ENCODE peak calls at places on chromosomes 4 and X, in nine cellular contexts. V is heart left ventricle, X is fibroblast of lung, U is lower lobe of right lung, P is AG04450, T is neural progenitor cell, J is H9, M is cardiac muscle cell, O is astrocyte. E is an unnamed sample.

GRCh38 chrX:29852767-29853166 is 362.6 kb upstream of the MAGEB2 start:
- DNase-seq in J (no peak), O (peak; percentile 16), M (peak; percentile 65), X (peak; percentile 48), P (no peak), U (no peak), T (no peak), V (no peak), E (no peak)

GRCh38 chrX:118976599-118977340 is 2.4 kb downstream of the LONRF3 start:
- DNase-seq in M (peak; percentile 16), O (no peak), P (no peak), X (no peak), J (no peak), V (peak; percentile 17), T (no peak), U (peak; percentile 79), E (peak; percentile 76)

GRCh38 chr4:144578681-144579080 is 67.3 kb upstream of the HHIP start:
- DNase-seq in P (no peak), J (no peak), O (peak; percentile 53), V (no peak), X (no peak), T (no peak), M (no peak), U (no peak), E (no peak)

GRCh38 chr4:68079918-68080317 is 49.8 kb downstream of the TMPRSS11F start:
- DNase-seq in P (no peak), V (no peak), J (no peak), U (no peak), M (no peak), X (no peak), T (no peak), O (no peak), E (no peak)

GRCh38 chr4:168995537-168996295 is 14.3 kb downstream of the CBR4 start:
- DNase-seq in M (peak; percentile 42), V (no peak), P (no peak), J (no peak), U (no peak), O (no peak), X (peak; percentile 37), T (peak; percentile 21), E (no peak)

GRCh38 chrX:97066381-97066780 is 182.7 kb downstream of the RPA4 start:
- DNase-seq in P (no peak), V (no peak), O (no peak), X (no peak), U (no peak), J (no peak), T (no peak), M (no peak), E (no peak)

GRCh38 chr4:1983846-1984405 is 24.8 kb downstream of the NELFA start:
- DNase-seq in J (no peak), O (no peak), U (no peak), V (peak; percentile 51), X (no peak), P (no peak), M (peak; percentile 47), T (no peak), E (no peak)

GRCh38 chr4:139853309-139853708 is 187.7 kb downstream of the MGST2 start:
- DNase-seq in T (no peak), O (no peak), M (no peak), X (no peak), J (peak; percentile 66), P (no peak), U (no peak), V (no peak), E (no peak)

GRCh38 chr4:2931765-2932560 is 31.2 kb downstream of the NOP14 start:
- DNase-seq in U (peak; percentile 89), M (no peak), O (no peak), T (no peak), X (no peak), J (peak; percentile 71), V (peak; percentile 65), P (no peak), E (peak; percentile 85)

DNA sequence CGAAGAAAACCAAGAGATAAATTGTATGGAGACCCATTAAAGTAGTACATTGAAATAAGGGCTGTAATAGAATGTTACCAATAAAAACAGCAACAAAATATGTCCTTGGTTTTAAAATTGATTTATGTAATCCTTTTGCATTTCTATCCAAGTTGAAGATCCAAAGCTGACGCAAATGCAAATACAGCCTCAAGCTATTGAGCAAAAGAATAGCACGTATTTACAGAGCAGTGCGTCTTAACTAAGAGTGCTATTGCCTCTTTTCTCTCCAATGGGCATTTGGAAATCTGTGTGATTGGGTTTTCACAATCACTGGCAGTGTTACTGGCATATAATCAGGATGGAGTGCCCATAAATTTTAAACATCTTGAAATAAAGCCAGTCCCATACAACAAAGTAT is 417.4 kb downstream of the TLL1 start:
- DNase-seq in P (no peak), O (no peak), J (no peak), T (no peak), V (no peak), M (no peak), U (no peak), X (no peak), E (no peak)
- H3K9me3 ChIP-seq in P (peaks cover 2% of the 10 kb centered on the region), O (no peaks in the 10 kb centered on the region), J (no peaks in the 10 kb centered on the region), T (no peaks in the 10 kb centered on the region), V (no peaks in the 10 kb centered on the region), M (no peaks in the 10 kb centered on the region), U (no peaks in the 10 kb centered on the region), X (no peaks in the 10 kb centered on the region), E (no peaks in the 10 kb centered on the region)

GRCh38 chr4:116015062-116015461 is 901.6 kb upstream of the NDST4 start:
- DNase-seq in X (no peak), O (no peak), J (no peak), M (no peak), V (no peak), P (no peak), T (no peak), U (no peak), E (no peak)
- H3K9me3 ChIP-seq in X (no peaks in the 10 kb centered on the region), O (peaks cover 23% of the 10 kb centered on the region), J (peaks cover 46% of the 10 kb centered on the region), M (no peaks in the 10 kb centered on the region), V (peaks cover 38% of the 10 kb centered on the region), P (peaks cover 43% of the 10 kb centered on the region), T (peaks cover 13% of the 10 kb centered on the region), U (peaks cover 45% of the 10 kb centered on the region), E (peaks cover 34% of the 10 kb centered on the region)

DNA sequence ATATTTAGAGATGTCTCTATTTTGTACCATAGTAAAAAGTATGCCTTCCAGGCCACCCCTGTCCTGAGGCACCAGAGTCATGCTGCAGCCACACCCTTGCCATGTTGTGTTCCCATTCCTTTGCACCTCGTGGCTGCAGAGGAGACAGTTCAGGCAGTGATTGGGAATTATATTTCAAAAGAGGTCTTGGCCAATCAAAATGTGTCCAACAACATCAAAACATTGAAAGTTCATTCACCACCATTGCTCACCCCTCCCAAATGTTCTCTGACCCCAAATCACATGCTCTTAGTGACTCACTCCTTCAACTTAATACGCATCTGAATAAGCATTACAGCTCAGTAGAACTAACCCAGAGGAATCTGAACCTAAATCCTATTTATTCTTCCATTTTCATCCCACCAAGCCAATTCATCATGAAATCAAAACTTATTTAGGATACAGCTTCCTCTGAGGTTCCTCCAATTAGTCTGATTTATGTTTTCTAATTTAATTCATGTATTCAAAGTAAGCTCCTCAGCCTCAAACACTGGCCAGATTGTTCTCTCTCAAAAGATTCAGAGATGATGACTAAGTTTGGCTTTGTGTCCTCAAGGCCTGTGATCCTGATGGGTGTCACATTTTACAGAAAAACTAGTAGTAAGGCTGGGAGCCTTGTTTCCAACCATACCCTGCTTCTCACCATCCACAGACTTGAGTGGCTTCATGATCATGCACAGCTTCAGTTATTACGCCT is 323.2 kb upstream of the INTU start:
- DNase-seq in T (no peak), M (no peak), U (no peak), J (no peak), P (no peak), X (peak; percentile 91), O (peak; percentile 40), V (no peak), E (peak; percentile 72)
- H3K9me3 ChIP-seq in T (peaks cover 11% of the 10 kb centered on the region), M (no peaks in the 10 kb centered on the region), U (peaks cover 14% of the 10 kb centered on the region), J (no peaks in the 10 kb centered on the region), P (no peaks in the 10 kb centered on the region), X (no peaks in the 10 kb centered on the region), O (no peaks in the 10 kb centered on the region), V (peaks cover 21% of the 10 kb centered on the region), E (peaks cover 19% of the 10 kb centered on the region)

DNA sequence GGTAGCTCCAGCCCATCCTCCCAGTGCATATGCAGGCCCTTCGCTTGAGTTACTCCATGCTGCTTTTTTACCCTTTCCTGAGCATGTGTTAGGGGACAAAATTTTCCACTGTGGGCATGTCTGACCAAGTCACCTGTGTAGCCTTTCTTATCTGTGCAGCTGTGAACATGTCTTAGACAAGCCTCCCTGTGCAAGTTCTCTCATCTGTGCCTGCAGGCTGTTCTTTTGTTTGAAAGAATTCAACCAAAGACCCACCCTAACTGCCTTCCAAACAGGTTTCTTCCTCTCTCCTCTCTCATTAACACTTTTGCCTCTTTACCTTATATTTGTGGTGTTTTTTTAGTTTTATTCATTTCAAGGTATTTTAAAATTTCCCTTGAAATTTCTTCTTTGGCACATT is 53.2 kb upstream of the SPIN4 start:
- DNase-seq in J (no peak), U (no peak), M (no peak), P (no peak), V (no peak), O (no peak), X (no peak), T (no peak), E (no peak)
- H3K9me3 ChIP-seq in J (peaks cover 13% of the 10 kb centered on the region), U (no peaks in the 10 kb centered on the region), M (no peaks in the 10 kb centered on the region), P (no peaks in the 10 kb centered on the region), V (no peaks in the 10 kb centered on the region), O (no peaks in the 10 kb centered on the region), X (no peaks in the 10 kb centered on the region), T (peaks cover 3% of the 10 kb centered on the region), E (no peaks in the 10 kb centered on the region)

GRCh38 chrX:146449243-146449642 is 360.3 kb upstream of the CXorf51B start:
- DNase-seq in T (no peak), O (no peak), M (no peak), J (no peak), V (no peak), X (no peak), U (no peak), P (no peak), E (no peak)

GRCh38 chrX:146454363-146454762 is 355.2 kb upstream of the CXorf51B start:
- DNase-seq in M (no peak), X (no peak), P (no peak), O (no peak), T (no peak), V (no peak), U (no peak), J (no peak), E (no peak)

DNA sequence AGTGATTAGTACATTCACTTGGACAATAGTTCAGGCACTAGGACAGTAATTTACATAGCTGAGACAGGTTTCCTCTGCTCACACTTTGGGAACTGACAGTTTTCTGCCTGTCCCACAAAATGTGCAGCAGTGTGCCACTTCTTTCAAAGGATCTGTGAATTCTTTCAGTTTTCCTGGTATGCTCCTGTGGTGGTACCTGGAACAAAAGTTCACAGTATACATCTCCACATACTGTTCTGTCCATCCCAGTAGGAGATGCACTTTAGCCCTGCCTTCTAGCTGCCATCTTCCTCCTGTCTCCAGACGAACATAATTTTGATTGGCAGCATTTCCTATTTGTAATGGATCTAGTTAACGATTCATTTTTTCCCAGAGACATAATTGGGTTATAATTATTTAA is 360.8 kb upstream of the CXorf51B start:
- DNase-seq in J (no peak), X (no peak), U (no peak), O (no peak), P (no peak), V (no peak), M (no peak), T (no peak), E (no peak)
- H3K9me3 ChIP-seq in J (peaks cover 15% of the 10 kb centered on the region), X (no peaks in the 10 kb centered on the region), U (no peaks in the 10 kb centered on the region), O (no peaks in the 10 kb centered on the region), P (no peaks in the 10 kb centered on the region), V (no peaks in the 10 kb centered on the region), M (peaks cover 4% of the 10 kb centered on the region), T (peaks cover 15% of the 10 kb centered on the region), E (no peaks in the 10 kb centered on the region)